ENCODE peak calls at places on chromosomes 13 and 19, in six cellular contexts. N is IMR-90, S is mesenchymal stem cell, H is H9, P is mesendoderm, E is H1. J is an unnamed sample.

GRCh38 chr13:107299717-107300116 is 731.8 kb upstream of the ARGLU1 start:
- DNase-seq in S (no peak), H (no peak), E (no peak), N (no peak), P (no peak), J (no peak)

GRCh38 chr13:91693466-91693865 is 295.0 kb downstream of the GPC5 start:
- DNase-seq in E (no peak), P (no peak), H (no peak), S (no peak), N (no peak), J (no peak)

GRCh38 chr13:100315522-100315921 is 226.6 kb downstream of the PCCA start:
- DNase-seq in E (no peak), P (no peak), H (no peak), N (no peak), S (no peak), J (no peak)

GRCh38 chr19:47152632-47153031 is 22.0 kb downstream of the SAE1 start:
- DNase-seq in N (peak), E (no peak), S (no peak), H (no peak), P (no peak), J (no peak)

GRCh38 chr13:20702530-20702929 is 969 bp upstream of the IL17D start:
- DNase-seq in H (no peak), S (peak), E (no peak), P (no peak), N (peak), J (no peak)

GRCh38 chr19:11963566-11964355 is 1.1 kb upstream of the ZNF763 start:
- DNase-seq in N (peak), S (peak), E (peak), P (peak), H (peak), J (peak)

GRCh38 chr19:35115538-35115951 is at the start of gene FXYD3:
- DNase-seq in E (no peak), N (no peak), H (no peak), P (no peak), S (no peak), J (no peak)

GRCh38 chr13:34164585-34164984 is 346.6 kb downstream of the RFC3 start:
- DNase-seq in E (no peak), N (no peak), P (no peak), H (no peak), S (no peak), J (peak)

GRCh38 chr13:44243198-44243852 is 130.3 kb upstream of the SERP2 start:
- DNase-seq in S (peak), E (peak), P (peak), H (peak), N (peak), J (peak)

GRCh38 chr19:41939861-41940442 is 11.7 kb upstream of the ERFL start:
- DNase-seq in S (no peak), P (peak), E (no peak), N (no peak), H (no peak), J (no peak)

GRCh38 chr19:41940443-41941409 is 12.5 kb upstream of the ERFL start:
- DNase-seq in N (no peak), P (no peak), S (peak), H (no peak), E (no peak), J (no peak)

GRCh38 chr19:41937976-41938375 is 9.7 kb upstream of the ERFL start:
- DNase-seq in N (no peak), E (no peak), H (no peak), S (no peak), P (no peak), J (no peak)

GRCh38 chr19:41944336-41944735 is 14.8 kb downstream of the RABAC1 start:
- DNase-seq in E (no peak), H (no peak), S (no peak), N (no peak), P (no peak), J (no peak)

GRCh38 chr19:41941410-41942202 is 13.4 kb upstream of the ERFL start:
- DNase-seq in P (no peak), S (no peak), E (no peak), H (no peak), N (no peak), J (no peak)
- H4K8ac ChIP-seq in P (no peak), S (no peak), E (no peak), H (no peak), N (no peak), J (no peak)

DNA sequence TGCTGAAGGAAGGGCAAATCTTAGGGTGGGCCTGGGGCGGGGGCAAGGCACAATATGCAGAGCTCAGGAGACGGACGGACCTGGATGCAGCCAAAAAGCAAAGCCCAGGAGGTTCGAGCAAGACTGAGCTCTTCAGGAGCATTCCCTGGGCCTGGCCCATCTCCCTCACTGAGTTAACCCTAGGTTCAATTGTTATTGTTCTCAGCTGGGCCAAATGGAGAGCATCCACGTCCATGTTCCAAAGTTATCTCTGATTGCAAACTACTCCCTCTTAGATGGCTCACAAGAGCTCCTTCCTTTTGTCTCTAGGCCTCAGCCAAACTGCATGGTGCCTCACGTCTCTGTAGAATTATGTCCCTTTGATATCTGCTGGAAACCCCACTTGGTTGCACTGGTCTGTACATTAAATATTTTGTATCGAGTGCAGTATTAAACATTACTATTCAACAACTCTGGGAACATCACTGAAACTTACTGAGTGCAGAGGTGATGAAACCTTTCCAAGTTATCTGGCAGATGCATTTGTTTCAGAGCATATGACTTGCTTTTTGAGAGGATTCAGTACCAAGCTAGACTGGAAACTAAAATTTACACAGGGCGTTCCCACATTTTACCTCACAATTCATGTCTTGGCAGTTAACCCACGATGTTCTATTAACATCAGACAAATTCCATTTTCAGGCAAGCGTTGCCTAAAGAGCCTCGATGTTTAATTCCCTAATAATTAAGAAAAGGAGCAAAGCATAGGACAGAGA is 38.1 kb downstream of the DOCK9 start:
- DNase-seq in P (no peak), E (no peak), N (no peak), S (no peak), H (no peak), J (no peak)
- H3K4ac ChIP-seq in P (peak), E (no peak), N (no peak), S (no peak), H (no peak), J (no peak)

GRCh38 chr19:28374971-28375370 is 838.0 kb downstream of the UQCRFS1 start:
- DNase-seq in E (no peak), N (no peak), S (no peak), H (no peak), P (no peak), J (no peak)

GRCh38 chr19:28372800-28373199 is 840.2 kb downstream of the UQCRFS1 start:
- DNase-seq in E (no peak), N (no peak), H (no peak), P (no peak), S (no peak), J (no peak)

GRCh38 chr19:28377077-28377476 is 835.9 kb downstream of the UQCRFS1 start:
- DNase-seq in P (no peak), H (no peak), E (no peak), N (no peak), S (no peak), J (no peak)
- H4K8ac ChIP-seq in P (no peak), H (no peak), E (no peak), N (no peak), S (no peak), J (no peak)

DNA sequence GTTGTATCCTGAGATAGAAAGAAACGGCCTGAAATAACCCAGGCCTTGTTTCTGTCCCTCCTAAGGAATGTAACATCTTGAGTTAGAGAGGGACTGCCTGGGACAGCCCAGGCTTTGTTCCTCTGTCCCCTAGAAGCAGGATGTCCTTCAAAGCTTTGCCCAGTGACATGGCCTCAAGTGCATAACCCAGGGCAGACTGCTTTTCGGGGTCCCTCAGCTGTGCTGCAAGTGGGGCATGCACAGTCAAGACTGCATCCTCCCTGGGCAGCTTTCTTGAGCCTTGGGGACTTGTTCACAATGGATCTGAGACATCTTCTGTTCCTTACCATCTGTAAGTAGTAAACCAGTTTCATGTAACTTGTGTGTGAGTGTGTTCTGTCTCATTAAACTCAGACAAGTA is 7.5 kb upstream of the EPSTI1 start:
- DNase-seq in H (no peak), N (no peak), E (no peak), S (no peak), P (no peak), J (no peak)
- H3K4ac ChIP-seq in H (no peak), N (peak), E (no peak), S (no peak), P (no peak), J (no peak)

DNA sequence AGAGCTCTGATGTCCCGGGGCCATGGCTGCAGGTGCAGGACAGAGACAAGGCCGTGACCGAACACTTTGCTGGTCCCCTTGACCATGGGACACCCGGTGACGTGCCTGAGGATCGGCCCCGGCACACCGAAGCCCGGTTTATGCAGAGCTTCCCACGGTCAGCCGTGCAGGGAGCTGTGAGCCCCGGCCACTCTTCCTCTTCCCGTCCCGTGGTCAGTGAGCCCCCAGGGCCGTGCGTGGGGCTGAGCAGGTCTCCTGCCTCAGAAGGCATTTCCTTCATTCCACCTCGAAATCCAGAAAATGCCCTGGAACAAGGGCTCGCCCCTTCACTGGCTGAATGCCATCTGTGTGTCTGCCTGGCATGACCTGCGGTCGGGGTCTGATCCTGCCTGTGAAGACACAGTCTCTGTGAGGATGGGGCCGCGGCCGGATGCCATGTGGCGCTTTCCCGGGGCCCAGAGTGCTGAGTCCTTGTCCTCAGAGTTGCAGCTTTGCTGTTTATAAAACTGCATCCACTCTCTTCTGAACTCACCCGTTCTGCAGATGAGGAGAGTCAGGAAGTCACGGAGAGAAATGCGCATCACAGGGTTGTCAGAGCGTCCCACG is 16.9 kb downstream of the MCF2L start:
- DNase-seq in E (no peak), S (no peak), H (no peak), N (no peak), P (no peak), J (no peak)
- H4K8ac ChIP-seq in E (no peak), S (no peak), H (no peak), N (no peak), P (no peak), J (no peak)

DNA sequence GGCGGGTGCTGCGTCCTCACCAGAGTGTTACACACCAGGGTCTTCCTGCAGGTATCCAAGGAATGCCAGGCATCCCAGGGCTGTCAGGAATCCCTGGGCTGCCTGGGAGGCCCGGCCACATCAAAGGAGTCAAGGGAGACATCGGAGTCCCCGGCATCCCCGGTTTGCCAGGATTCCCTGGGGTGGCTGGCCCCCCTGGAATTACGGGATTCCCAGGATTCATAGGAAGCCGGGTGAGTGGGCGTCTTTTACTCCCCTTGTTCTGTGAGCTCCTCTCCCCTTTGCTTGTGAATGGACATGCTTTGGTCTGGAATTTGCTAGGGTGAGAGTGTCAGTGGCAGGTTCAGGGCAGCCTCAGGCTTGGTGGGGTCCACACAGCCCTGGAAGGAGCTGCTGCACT is 75.9 kb downstream of the RAB20 start:
- DNase-seq in H (peak), S (peak), N (no peak), E (peak), P (peak), J (peak)
- H3K4ac ChIP-seq in H (peak), S (peak), N (peak), E (peak), P (peak), J (no peak)

GRCh38 chr19:44643605-44644390 is at the start of gene PVR:
- DNase-seq in E (peak), P (peak), H (peak), S (peak), N (peak), J (peak)
- H4K8ac ChIP-seq in E (peak), P (peak), H (no peak), S (peak), N (peak), J (no peak)